ENCODE peak calls at places on chromosomes 13 and 19, in five cellular contexts. K, P, O, R and X are unnamed samples.

GRCh38 chr19:1106841-1107654 is 3.3 kb downstream of the GPX4 start:
- DNase-seq in K (no peak), P (no peak), O (no peak), R (no peak), X (peak)

GRCh38 chr13:111209613-111210012 is 94.5 kb downstream of the ARHGEF7 start:
- DNase-seq in K (no peak), P (no peak), O (no peak), R (no peak), X (no peak)

GRCh38 chr13:70960841-70961443 is 852.7 kb upstream of the KLHL1 start:
- DNase-seq in K (no peak), P (no peak), O (peak), R (no peak), X (peak)

GRCh38 chr19:42440357-42441046 is 2.2 kb downstream of the CXCL17 start:
- DNase-seq in K (peak), P (peak), O (peak), R (no peak), X (peak)

GRCh38 chr19:35458821-35459391 is 10.8 kb downstream of the FFAR2 start:
- DNase-seq in K (no peak), P (no peak), O (no peak), R (no peak), X (no peak)

GRCh38 chr19:18304496-18305312 is 18.2 kb downstream of the LSM4 start:
- DNase-seq in K (no peak), P (no peak), O (peak), R (no peak), X (peak)

GRCh38 chr19:17829855-17830566 is 8.7 kb upstream of the INSL3 start:
- DNase-seq in K (peak), P (peak), O (peak), R (peak), X (peak)

GRCh38 chr19:49315111-49315510 is 9.9 kb downstream of the SLC6A16 start:
- DNase-seq in K (no peak), P (no peak), O (no peak), R (no peak), X (no peak)

GRCh38 chr13:46665630-46666482 is 112.9 kb downstream of the LRCH1 start:
- DNase-seq in K (peak), P (no peak), O (peak), R (no peak), X (no peak)

GRCh38 chr19:47723573-47723923 is 10.3 kb downstream of the EHD2 start:
- DNase-seq in K (no peak), P (no peak), O (no peak), R (no peak), X (no peak)

GRCh38 chr13:49315036-49315565 is 67.4 kb downstream of the CDADC1 start:
- DNase-seq in K (no peak), P (no peak), O (no peak), R (no peak), X (no peak)

GRCh38 chr19:41895745-41896580 is 13.0 kb downstream of the ARHGEF1 start:
- DNase-seq in K (peak), P (no peak), O (no peak), R (no peak), X (peak)

GRCh38 chr13:46775385-46776065 is 21.4 kb downstream of the ESD start:
- DNase-seq in K (no peak), P (no peak), O (no peak), R (no peak), X (no peak)

GRCh38 chr19:31066385-31066784 is 282.9 kb downstream of the TSHZ3 start:
- DNase-seq in K (peak), P (no peak), O (no peak), R (peak), X (no peak)

GRCh38 chr19:33719366-33720154 is 77.1 kb upstream of the KCTD15 start:
- DNase-seq in K (no peak), P (no peak), O (no peak), R (no peak), X (no peak)

GRCh38 chr19:13118424-13119193 is 545 bp downstream of the NACC1 start:
- DNase-seq in K (peak), P (no peak), O (peak), R (no peak), X (peak)

GRCh38 chr19:47762615-47763308 is 15.7 kb upstream of the SELENOW start:
- DNase-seq in K (no peak), P (no peak), O (no peak), R (no peak), X (peak)

GRCh38 chr19:29872224-29872731 is 60.5 kb downstream of the CCNE1 start:
- DNase-seq in K (no peak), P (no peak), O (peak), R (no peak), X (peak)

GRCh38 chr19:10269333-10270179 is 1.4 kb upstream of the ICAM1 start:
- DNase-seq in K (no peak), P (peak), O (peak), R (peak), X (peak)

GRCh38 chr19:47465957-47466356 is 5.7 kb downstream of the SLC8A2 start:
- DNase-seq in K (no peak), P (no peak), O (no peak), R (no peak), X (no peak)

GRCh38 chr19:46913198-46913851 is 52.5 kb downstream of the ARHGAP35 start:
- DNase-seq in K (no peak), P (no peak), O (no peak), R (no peak), X (no peak)

GRCh38 chr19:49639401-49640112 is 386 bp downstream of the RRAS start:
- DNase-seq in K (no peak), P (no peak), O (no peak), R (no peak), X (peak)

GRCh38 chr13:105773887-105774538 is 761.4 kb downstream of the EFNB2 start:
- DNase-seq in K (peak), P (peak), O (no peak), R (no peak), X (no peak)

GRCh38 chr13:110206170-110206569 is 100.8 kb downstream of the COL4A1 start:
- DNase-seq in K (no peak), P (no peak), O (no peak), R (no peak), X (no peak)

GRCh38 chr13:36475468-36475867 is 43.2 kb downstream of the CCNA1 start:
- DNase-seq in K (no peak), P (no peak), O (peak), R (no peak), X (peak)

GRCh38 chr13:88586263-88586662 is 915.1 kb downstream of the SLITRK5 start:
- DNase-seq in K (no peak), P (no peak), O (no peak), R (no peak), X (no peak)

GRCh38 chr19:10191347-10191746 is 3.4 kb downstream of the DNMT1 start:
- DNase-seq in K (no peak), P (no peak), O (no peak), R (no peak), X (no peak)

GRCh38 chr19:43435775-43436174 is 21.1 kb downstream of the TEX101 start:
- DNase-seq in K (no peak), P (no peak), O (no peak), R (no peak), X (no peak)

GRCh38 chr19:12052571-12053169 is at the start of gene ZNF878:
- DNase-seq in K (no peak), P (no peak), O (peak), R (no peak), X (peak)

GRCh38 chr13:52447815-52448552 is 2.5 kb downstream of the VPS36 start:
- DNase-seq in K (no peak), P (no peak), O (no peak), R (no peak), X (peak)

GRCh38 chr19:51181913-51182419 is 39.9 kb downstream of the SIGLEC7 start:
- DNase-seq in K (no peak), P (no peak), O (peak), R (no peak), X (peak)

GRCh38 chr13:106496072-106496997 is 39.1 kb downstream of the EFNB2 start:
- DNase-seq in K (no peak), P (no peak), O (no peak), R (no peak), X (no peak)

DNA sequence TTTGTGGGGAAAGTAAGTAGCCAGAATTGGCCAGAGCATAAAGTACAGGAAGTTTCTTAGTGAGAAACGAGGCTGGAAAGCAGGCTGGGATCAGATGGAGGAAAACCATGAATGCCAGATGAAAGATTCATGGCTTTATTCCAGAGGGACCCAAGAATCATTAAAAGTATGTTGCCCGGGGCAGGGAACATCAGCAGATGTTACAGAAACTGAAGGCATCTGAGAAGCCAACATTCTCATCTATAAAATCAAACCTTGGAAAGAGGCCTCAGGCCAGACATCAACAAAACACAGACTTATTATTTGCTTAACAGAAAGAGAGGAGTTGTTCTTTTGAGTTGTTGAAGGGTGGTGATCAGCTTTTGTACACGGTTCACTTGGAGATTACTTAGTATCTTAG is 543.6 kb downstream of the RFC3 start:
- DNase-seq in K (no peak), P (no peak), O (peak), R (no peak), X (no peak)
- TF ChIP-seq REST in K (no peak), P (no peak), O (no peak), R (no peak), X (no peak)

GRCh38 chr13:97423300-97424045 is 10.5 kb upstream of the RAP2A start:
- DNase-seq in K (no peak), P (no peak), O (no peak), R (no peak), X (no peak)

GRCh38 chr13:97426695-97427094 is 7.3 kb upstream of the RAP2A start:
- DNase-seq in K (no peak), P (no peak), O (no peak), R (no peak), X (no peak)

GRCh38 chr13:97429681-97430081 is 4.3 kb upstream of the RAP2A start:
- DNase-seq in K (no peak), P (no peak), O (no peak), R (no peak), X (no peak)

GRCh38 chr13:97422118-97423054 is 11.6 kb upstream of the RAP2A start:
- DNase-seq in K (no peak), P (no peak), O (no peak), R (no peak), X (no peak)

GRCh38 chr13:97425570-97425969 is 8.4 kb upstream of the RAP2A start:
- DNase-seq in K (no peak), P (no peak), O (no peak), R (no peak), X (no peak)
- TF ChIP-seq REST in K (no peak), P (no peak), O (no peak), R (no peak), X (no peak)

GRCh38 chr19:7480222-7480974 is 8.4 kb downstream of the PEX11G start:
- DNase-seq in K (no peak), P (no peak), O (peak), R (no peak), X (no peak)
- TF ChIP-seq REST in K (no peak), P (no peak), O (no peak), R (no peak), X (no peak)

DNA sequence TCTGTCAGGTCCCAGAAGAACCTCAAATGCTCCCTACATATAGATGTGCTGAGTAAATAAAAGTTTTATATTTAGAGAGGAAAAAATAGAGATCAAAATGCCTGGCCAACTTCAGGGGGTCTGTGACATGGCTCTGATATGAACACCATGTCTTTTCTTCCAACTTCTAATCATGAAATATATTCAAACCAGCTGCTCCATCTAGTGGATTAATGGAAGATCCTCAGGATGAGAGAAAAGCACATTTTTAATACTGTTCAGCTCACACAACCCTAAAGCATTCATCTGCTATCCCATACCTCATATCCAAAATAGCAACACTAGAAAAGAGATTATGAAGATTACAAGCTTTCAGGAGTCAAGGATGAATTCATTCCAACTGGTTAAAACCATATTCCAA is 56.0 kb upstream of the DOCK9 start:
- DNase-seq in K (peak), P (no peak), O (peak), R (no peak), X (peak)
- TF ChIP-seq REST in K (no peak), P (no peak), O (no peak), R (no peak), X (no peak)

DNA sequence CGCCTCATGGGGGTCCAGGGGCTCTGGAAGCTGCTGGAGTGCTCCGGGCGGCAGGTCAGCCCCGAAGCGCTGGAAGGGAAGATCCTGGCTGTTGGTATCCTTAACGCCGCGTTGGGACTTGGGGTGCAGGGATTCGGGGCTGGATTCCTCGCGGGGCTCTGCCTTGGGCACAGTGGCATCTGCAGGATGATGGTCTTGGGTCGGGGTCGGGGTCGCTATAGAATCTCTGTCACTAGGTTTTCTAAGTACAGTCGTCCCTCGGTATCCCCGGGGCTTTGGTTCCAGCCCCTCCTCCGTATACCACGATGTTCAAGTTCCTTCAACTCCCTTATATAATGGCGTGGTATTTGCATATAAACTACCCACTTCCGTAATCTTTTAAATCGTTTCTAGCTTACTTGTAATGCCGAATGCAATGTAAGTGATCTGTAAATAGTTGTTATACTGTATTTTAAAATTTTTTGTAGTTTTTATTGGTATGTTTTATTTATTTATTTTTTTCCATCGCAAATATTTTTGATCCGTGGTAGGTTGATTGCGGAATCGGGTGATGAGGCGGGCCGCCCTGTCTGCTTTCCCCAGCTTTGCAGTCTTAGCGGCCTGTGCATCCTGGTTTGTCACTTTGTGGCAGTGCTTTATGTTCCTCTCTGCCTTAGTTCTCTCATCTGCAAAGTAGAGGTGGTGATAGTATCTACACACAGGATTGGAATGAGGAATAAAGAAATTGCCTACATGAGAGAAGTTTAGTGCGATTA is 606 bp downstream of the ERCC5 start:
- DNase-seq in K (peak), P (peak), O (peak), R (no peak), X (peak)
- TF ChIP-seq REST in K (no peak), P (no peak), O (no peak), R (no peak), X (no peak)

DNA sequence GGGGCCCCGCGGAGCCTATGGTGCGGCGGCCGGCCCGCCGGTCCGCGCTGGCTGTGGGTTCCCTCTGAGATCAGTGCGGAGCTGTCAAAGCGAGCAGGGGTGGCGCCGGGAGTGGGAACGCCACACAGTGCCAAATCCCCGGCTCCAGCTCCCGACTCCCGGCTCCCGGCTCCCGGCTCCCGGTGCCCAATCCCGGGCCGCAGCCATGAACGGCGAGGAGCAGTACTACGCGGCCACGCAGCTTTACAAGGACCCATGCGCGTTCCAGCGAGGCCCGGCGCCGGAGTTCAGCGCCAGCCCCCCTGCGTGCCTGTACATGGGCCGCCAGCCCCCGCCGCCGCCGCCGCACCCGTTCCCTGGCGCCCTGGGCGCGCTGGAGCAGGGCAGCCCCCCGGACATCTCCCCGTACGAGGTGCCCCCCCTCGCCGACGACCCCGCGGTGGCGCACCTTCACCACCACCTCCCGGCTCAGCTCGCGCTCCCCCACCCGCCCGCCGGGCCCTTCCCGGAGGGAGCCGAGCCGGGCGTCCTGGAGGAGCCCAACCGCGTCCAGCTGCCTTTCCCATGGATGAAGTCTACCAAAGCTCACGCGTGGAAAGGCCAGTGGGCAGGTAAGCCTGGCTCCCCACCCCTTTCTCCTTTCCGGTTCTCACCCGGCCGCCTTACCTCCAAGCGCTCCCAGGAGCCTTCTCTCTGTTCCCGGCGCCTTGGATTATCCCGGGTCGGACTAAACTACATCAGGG is at the start of gene PDX1:
- DNase-seq in K (peak), P (no peak), O (peak), R (no peak), X (peak)
- TF ChIP-seq REST in K (no peak), P (no peak), O (no peak), R (no peak), X (no peak)

GRCh38 chr19:4556574-4557185 is 2.8 kb downstream of the SEMA6B start:
- DNase-seq in K (peak), P (peak), O (peak), R (no peak), X (peak)
- TF ChIP-seq REST in K (no peak), P (no peak), O (no peak), R (no peak), X (no peak)